ENCODE peak calls at places on chromosomes 16 and 17, in seven cellular contexts. J, C, O, N, Q, X and P are unnamed samples.

GRCh38 chr17:20920813-20921199 is 122.0 kb downstream of the USP22 start:
- DNase-seq in J (no peak), C (no peak), O (peak), N (no peak), Q (peak), X (peak), P (no peak)

GRCh38 chr16:57720142-57720575 is 15.4 kb upstream of the KATNB1 start:
- DNase-seq in J (peak), C (peak), O (peak), N (peak), Q (peak), X (peak), P (peak)

GRCh38 chr17:27810902-27811557 is 10.7 kb upstream of the NOS2 start:
- DNase-seq in J (no peak), C (no peak), O (peak), N (no peak), Q (no peak), X (peak), P (no peak)

GRCh38 chr17:12867726-12868125 is 78.4 kb downstream of the ARHGAP44 start:
- DNase-seq in J (no peak), C (no peak), O (no peak), N (no peak), Q (no peak), X (no peak), P (no peak)

GRCh38 chr16:66175058-66175457 is 191.4 kb upstream of the CDH5 start:
- DNase-seq in J (no peak), C (no peak), O (no peak), N (no peak), Q (no peak), X (no peak), P (no peak)

GRCh38 chr16:49158029-49158642 is 123.5 kb downstream of the CBLN1 start:
- DNase-seq in J (peak), C (peak), O (peak), N (no peak), Q (peak), X (peak), P (peak)

GRCh38 chr16:2276501-2277195 is 8.7 kb upstream of the RNPS1 start:
- DNase-seq in J (no peak), C (no peak), O (no peak), N (no peak), Q (no peak), X (no peak), P (no peak)

GRCh38 chr17:27649929-27650328 is 18.9 kb downstream of the LGALS9 start:
- DNase-seq in J (no peak), C (no peak), O (no peak), N (no peak), Q (no peak), X (no peak), P (no peak)

GRCh38 chr16:20094157-20094556 is 20.5 kb upstream of the GPR139 start:
- DNase-seq in J (no peak), C (no peak), O (no peak), N (no peak), Q (peak), X (no peak), P (no peak)

GRCh38 chr16:56771558-56772279 is 41.8 kb downstream of the NUP93 start:
- DNase-seq in J (no peak), C (no peak), O (no peak), N (no peak), Q (no peak), X (no peak), P (peak)

GRCh38 chr16:28883221-28883996 is 5.1 kb downstream of the ATP2A1 start:
- DNase-seq in J (no peak), C (no peak), O (no peak), N (no peak), Q (peak), X (no peak), P (no peak)

GRCh38 chr17:15966879-15967248 is 21.9 kb downstream of the ADORA2B start:
- DNase-seq in J (no peak), C (no peak), O (no peak), N (no peak), Q (peak), X (peak), P (no peak)